ENCODE peak calls at places on chromosome 19, in four cellular contexts. B is AG08396; P is activated T-helper 1 cell treated with anti-CD3 and anti-CD28 coated beads, Interleukin-2, amount 50 U/mL, for 16 hours; W is epithelial cell of proximal tubule. V is an unnamed sample.

GRCh38 chr19:41939861-41940442 is 11.7 kb upstream of the ERFL start:
- DNase-seq in B (no peak), W (no peak), P (no peak), V (no peak)

GRCh38 chr19:18494267-18494607 is 27.6 kb downstream of the ELL start:
- DNase-seq in W (no peak), B (no peak), P (no peak), V (no peak)

GRCh38 chr19:1272423-1273262 is 2.7 kb upstream of the FAM174C start:
- DNase-seq in W (no peak), P (no peak), B (no peak), V (no peak)

GRCh38 chr19:18832331-18833140 is 777 bp downstream of the UPF1 start:
- DNase-seq in B (no peak), P (no peak), W (no peak), V (no peak)

GRCh38 chr19:29672933-29673336 is 7.7 kb downstream of the PLEKHF1 start:
- DNase-seq in P (peak; percentile 63), W (no peak), B (peak; percentile 2), V (no peak)

GRCh38 chr19:2271516-2272103 is 10.4 kb downstream of the PEAK3 start:
- DNase-seq in P (no peak), W (no peak), B (peak; percentile 87), V (peak; percentile 56)

GRCh38 chr19:42129399-42130253 is 2.6 kb downstream of the POU2F2 start:
- DNase-seq in P (no peak), W (no peak), B (peak; percentile 58), V (peak; percentile 46)

GRCh38 chr19:5253403-5254110 is 87.1 kb downstream of the PTPRS start:
- DNase-seq in P (no peak), B (peak; percentile 74), W (no peak), V (no peak)

GRCh38 chr19:47813304-47813994 is 8.3 kb upstream of the CRX start:
- DNase-seq in B (peak; percentile 79), P (peak; percentile 65), W (no peak), V (peak; percentile 22)

GRCh38 chr19:342801-343421 is 1.7 kb downstream of the MIER2 start:
- DNase-seq in W (no peak), P (no peak), B (peak; percentile 86), V (peak; percentile 64)

GRCh38 chr19:2808129-2808941 is 11.3 kb upstream of the ZNF554 start:
- DNase-seq in W (no peak), P (no peak), B (no peak), V (no peak)

GRCh38 chr19:13913352-13913751 is 7.4 kb downstream of the CC2D1A start:
- DNase-seq in P (no peak), W (no peak), B (no peak), V (no peak)

GRCh38 chr19:47239610-47240296 is 8.8 kb upstream of the BBC3 start:
- DNase-seq in P (no peak), B (peak; percentile 80), W (no peak), V (peak; percentile 65)

GRCh38 chr19:6828306-6828697 is 55.8 kb downstream of the VAV1 start:
- DNase-seq in B (no peak), P (no peak), W (peak; percentile 16), V (no peak)

GRCh38 chr19:33125929-33126388 is 6.0 kb upstream of the WDR88 start:
- DNase-seq in W (no peak), P (peak; percentile 9), B (peak; percentile 85), V (peak; percentile 60)

GRCh38 chr19:23474761-23475160 is 79.5 kb upstream of the ZNF91 start:
- DNase-seq in W (no peak), P (no peak), B (no peak), V (no peak)

GRCh38 chr19:4707322-4707721 is 16.3 kb downstream of the DPP9 start:
- DNase-seq in W (no peak), P (no peak), B (no peak), V (no peak)

GRCh38 chr19:45424191-45425058 is 708 bp upstream of the ERCC1 start:
- DNase-seq in P (no peak), W (peak; percentile 66), B (peak; percentile 84), V (peak; percentile 91)

GRCh38 chr19:4068058-4068966 is 1.6 kb upstream of the ZBTB7A start:
- DNase-seq in W (no peak), B (no peak), P (no peak), V (no peak)

GRCh38 chr19:21028969-21029268 is 8.5 kb downstream of the ZNF430 start:
- DNase-seq in P (no peak), B (no peak), W (no peak), V (no peak)

GRCh38 chr19:46369817-46370216 is 22.9 kb downstream of the PPP5C start:
- DNase-seq in W (no peak), P (no peak), B (no peak), V (no peak)

GRCh38 chr19:14135985-14136508 is 342 bp downstream of the ASF1B start:
- DNase-seq in P (no peak), W (no peak), B (no peak), V (no peak)

GRCh38 chr19:42197375-42197817 is 20.1 kb downstream of the DEDD2 start:
- DNase-seq in P (no peak), B (no peak), W (no peak), V (no peak)

GRCh38 chr19:40279120-40279551 is 6.0 kb downstream of the AKT2 start:
- DNase-seq in P (no peak), B (no peak), W (no peak), V (peak; percentile 70)

GRCh38 chr19:48290341-48290922 is 20.6 kb downstream of the ZNF114 start:
- DNase-seq in P (no peak), B (peak; percentile 56), W (no peak), V (no peak)

GRCh38 chr19:6424190-6424938 is at the start of gene KHSRP:
- DNase-seq in B (no peak), W (no peak), P (no peak), V (no peak)

GRCh38 chr19:31179471-31179852 is 169.8 kb downstream of the TSHZ3 start:
- DNase-seq in W (no peak), P (no peak), B (no peak), V (no peak)

GRCh38 chr19:45097776-45098520 is 5.0 kb downstream of the PPP1R37 start:
- DNase-seq in P (no peak), W (peak; percentile 93), B (peak; percentile 92), V (peak; percentile 89)

GRCh38 chr19:13252569-13253335 is 102.5 kb downstream of the IER2 start:
- DNase-seq in P (no peak), B (no peak), W (no peak), V (no peak)

GRCh38 chr19:1904385-1905070 is 671 bp upstream of the ADAT3 start:
- DNase-seq in B (no peak), W (no peak), P (no peak), V (peak; percentile 31)

GRCh38 chr19:873084-874019 is 13.9 kb downstream of the CFD start:
- DNase-seq in B (peak; percentile 58), W (no peak), P (peak; percentile 67), V (no peak)

GRCh38 chr19:34990578-34991192 is 9.4 kb upstream of the GRAMD1A start:
- DNase-seq in W (no peak), P (no peak), B (no peak), V (no peak)

GRCh38 chr19:56403261-56403660 is 871 bp upstream of the ZNF583 start:
- DNase-seq in B (no peak), P (no peak), W (no peak), V (no peak)

GRCh38 chr19:7861619-7862412 is 12.4 kb downstream of the PRR36 start:
- DNase-seq in W (no peak), B (no peak), P (no peak), V (no peak)

GRCh38 chr19:55676384-55676783 is 1.4 kb downstream of the EPN1 start:
- DNase-seq in B (no peak), P (no peak), W (no peak), V (no peak)